ENCODE peak calls at places on chromosomes 16 and 17, in five cellular contexts. A, N, G, Q and R are unnamed samples.

GRCh38 chr17:80043963-80044362 is 7.5 kb downstream of the CCDC40 start:
- DNase-seq in A (no peak), N (no peak), G (no peak), Q (no peak), R (no peak)

GRCh38 chr16:56747486-56748045 is 17.6 kb downstream of the NUP93 start:
- DNase-seq in A (no peak), N (no peak), G (no peak), Q (no peak), R (no peak)

GRCh38 chr16:76653390-76654026 is 376.3 kb downstream of the CNTNAP4 start:
- DNase-seq in A (no peak), N (no peak), G (no peak), Q (peak; percentile 38), R (no peak)

GRCh38 chr17:39543669-39544068 is 64.1 kb downstream of the NEUROD2 start:
- DNase-seq in A (no peak), N (no peak), G (no peak), Q (peak; percentile 62), R (no peak)

GRCh38 chr16:11034005-11034404 is 89.6 kb downstream of the CLEC16A start:
- DNase-seq in A (peak; percentile 38), N (no peak), G (peak; percentile 60), Q (no peak), R (no peak)

GRCh38 chr16:81524382-81524781 is 79.8 kb downstream of the CMIP start:
- DNase-seq in A (no peak), N (no peak), G (no peak), Q (no peak), R (peak; percentile 55)

GRCh38 chr16:85231959-85232358 is 119.7 kb upstream of the CIBAR2 start:
- DNase-seq in A (peak; percentile 50), N (no peak), G (no peak), Q (no peak), R (no peak)

GRCh38 chr17:46013127-46013501 is 14.1 kb downstream of the STH start:
- DNase-seq in A (no peak), N (no peak), G (no peak), Q (no peak), R (no peak)

GRCh38 chr17:72121164-72122001 is 563 bp downstream of the SOX9 start:
- DNase-seq in A (peak; percentile 44), N (no peak), G (no peak), Q (peak; percentile 38), R (no peak)

GRCh38 chr17:5019475-5019956 is 15.7 kb downstream of the SLC52A1 start:
- DNase-seq in A (no peak), N (no peak), G (no peak), Q (no peak), R (no peak)

GRCh38 chr16:65497571-65497970 is 375.7 kb upstream of the CDH11 start:
- DNase-seq in A (no peak), N (no peak), G (no peak), Q (no peak), R (no peak)

GRCh38 chr16:80120899-80121521 is 419.8 kb upstream of the DYNLRB2 start:
- DNase-seq in A (no peak), N (no peak), G (no peak), Q (no peak), R (no peak)

GRCh38 chr17:48639982-48640857 is 14.1 kb upstream of the HOXB9 start:
- DNase-seq in A (no peak), N (no peak), G (no peak), Q (no peak), R (no peak)

GRCh38 chr17:45976391-45976754 is 22.7 kb upstream of the STH start:
- DNase-seq in A (no peak), N (no peak), G (no peak), Q (no peak), R (no peak)

GRCh38 chr17:80029235-80029974 is 6.3 kb downstream of the TBC1D16 start:
- DNase-seq in A (peak; percentile 82), N (no peak), G (peak; percentile 95), Q (no peak), R (no peak)

GRCh38 chr17:66365204-66365524 is 62.8 kb downstream of the PRKCA start:
- DNase-seq in A (no peak), N (no peak), G (no peak), Q (peak; percentile 61), R (no peak)

GRCh38 chr17:49918591-49918990 is 50.4 kb upstream of the DLX4 start:
- DNase-seq in A (no peak), N (no peak), G (no peak), Q (no peak), R (no peak)

GRCh38 chr17:44203731-44204452 is 4.2 kb upstream of the ATXN7L3 start:
- DNase-seq in A (no peak), N (no peak), G (peak; percentile 39), Q (no peak), R (no peak)

GRCh38 chr17:17188586-17188985 is 17.5 kb downstream of the PLD6 start:
- DNase-seq in A (no peak), N (no peak), G (no peak), Q (no peak), R (no peak)

GRCh38 chr17:19646788-19647696 is 1.5 kb upstream of the ALDH3A2 start:
- DNase-seq in A (no peak), N (no peak), G (no peak), Q (peak; percentile 60), R (no peak)

GRCh38 chr17:42779942-42780815 is at the start of gene WNK4:
- DNase-seq in A (no peak), N (no peak), G (no peak), Q (peak; percentile 56), R (no peak)

GRCh38 chr16:398551-399277 is 1.7 kb downstream of the NME4 start:
- DNase-seq in A (no peak), N (no peak), G (no peak), Q (no peak), R (no peak)

GRCh38 chr17:17443173-17443572 is 33.6 kb upstream of the MED9 start:
- DNase-seq in A (no peak), N (no peak), G (no peak), Q (no peak), R (no peak)

GRCh38 chr16:89764711-89765201 is 43.4 kb downstream of the ZNF276 start:
- DNase-seq in A (peak; percentile 26), N (no peak), G (peak; percentile 55), Q (peak; percentile 96), R (no peak)

GRCh38 chr17:36657763-36658490 is 56.5 kb downstream of the MRM1 start:
- DNase-seq in A (no peak), N (no peak), G (peak; percentile 24), Q (no peak), R (no peak)

GRCh38 chr16:20023190-20023589 is 50.5 kb downstream of the GPR139 start:
- DNase-seq in A (no peak), N (no peak), G (no peak), Q (no peak), R (no peak)

GRCh38 chr16:56273615-56274014 is 82.3 kb downstream of the GNAO1 start:
- DNase-seq in A (no peak), N (no peak), G (no peak), Q (no peak), R (no peak)

GRCh38 chr17:1865252-1866037 is 35.6 kb downstream of the RPA1 start:
- DNase-seq in A (peak; percentile 36), N (peak; percentile 13), G (no peak), Q (peak; percentile 71), R (peak; percentile 28)

GRCh38 chr17:77493238-77493812 is 352.6 kb downstream of the SEC14L1 start:
- DNase-seq in A (no peak), N (no peak), G (peak; percentile 52), Q (no peak), R (no peak)

GRCh38 chr17:78944026-78944425 is 18.8 kb upstream of the TIMP2 start:
- DNase-seq in A (no peak), N (no peak), G (no peak), Q (no peak), R (no peak)

GRCh38 chr16:27428035-27428785 is 26.2 kb downstream of the IL21R start:
- DNase-seq in A (peak; percentile 1), N (no peak), G (no peak), Q (no peak), R (no peak)

GRCh38 chr16:3171855-3172593 is 16.0 kb upstream of the OR1F1 start:
- DNase-seq in A (no peak), N (no peak), G (no peak), Q (no peak), R (no peak)

GRCh38 chr17:77498056-77498785 is 357.5 kb downstream of the SEC14L1 start:
- DNase-seq in A (no peak), N (no peak), G (no peak), Q (no peak), R (no peak)

GRCh38 chr17:40024901-40025300 is 9.7 kb downstream of the CSF3 start:
- DNase-seq in A (no peak), N (no peak), G (no peak), Q (no peak), R (no peak)

GRCh38 chr16:50856991-50857390 is 115.1 kb downstream of the CYLD start:
- DNase-seq in A (no peak), N (no peak), G (no peak), Q (no peak), R (no peak)

GRCh38 chr17:68255731-68256538 is 8.1 kb downstream of the AMZ2 start:
- DNase-seq in A (no peak), N (no peak), G (no peak), Q (peak; percentile 22), R (no peak)

DNA sequence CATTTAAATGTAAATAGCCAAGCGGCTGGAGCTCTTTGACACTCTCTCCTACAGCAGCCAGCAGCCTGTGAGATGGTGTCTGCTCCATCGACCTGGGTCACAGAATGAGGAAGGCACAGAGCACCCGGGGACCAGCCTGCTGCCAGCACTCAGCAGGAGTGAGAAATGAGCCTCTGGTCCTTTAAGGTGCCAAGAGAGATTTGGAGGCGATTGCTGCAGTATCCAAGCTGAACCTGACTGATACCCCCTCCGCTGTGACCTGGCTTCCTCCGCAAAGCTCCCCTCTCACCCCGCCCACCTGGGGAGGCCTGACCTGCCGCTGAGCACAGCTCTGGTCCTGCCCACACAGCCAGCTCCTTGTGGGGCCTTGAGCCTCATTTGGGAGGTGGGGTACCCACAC is 7.7 kb downstream of the ATP2A3 start:
- DNase-seq in A (no peak), N (no peak), G (no peak), Q (no peak), R (no peak)
- H3K4me1 ChIP-seq in A (peaks cover 21% of the 10 kb centered on the region), N (peaks cover 8% of the 10 kb centered on the region), G (no peaks in the 10 kb centered on the region), Q (peaks cover 2% of the 10 kb centered on the region), R (peaks cover 24% of the 10 kb centered on the region)

GRCh38 chr17:32732296-32732642 is 144.7 kb downstream of the MYO1D start:
- DNase-seq in A (no peak), N (no peak), G (no peak), Q (no peak), R (no peak)
- H3K4me3 ChIP-seq in A (no peak overlapping the region), N (no peak overlapping the region), G (no peak overlapping the region), Q (no peak overlapping the region), R (no peak overlapping the region)

GRCh38 chr17:69502488-69502887 is 88.0 kb downstream of the MAP2K6 start:
- DNase-seq in A (no peak), N (no peak), G (no peak), Q (no peak), R (no peak)
- H3K27ac ChIP-seq in A (no peak overlapping the region), N (no peak overlapping the region), G (peak overlapping the region; percentile 10), Q (peak overlapping the region; percentile 25), R (no peak overlapping the region)

DNA sequence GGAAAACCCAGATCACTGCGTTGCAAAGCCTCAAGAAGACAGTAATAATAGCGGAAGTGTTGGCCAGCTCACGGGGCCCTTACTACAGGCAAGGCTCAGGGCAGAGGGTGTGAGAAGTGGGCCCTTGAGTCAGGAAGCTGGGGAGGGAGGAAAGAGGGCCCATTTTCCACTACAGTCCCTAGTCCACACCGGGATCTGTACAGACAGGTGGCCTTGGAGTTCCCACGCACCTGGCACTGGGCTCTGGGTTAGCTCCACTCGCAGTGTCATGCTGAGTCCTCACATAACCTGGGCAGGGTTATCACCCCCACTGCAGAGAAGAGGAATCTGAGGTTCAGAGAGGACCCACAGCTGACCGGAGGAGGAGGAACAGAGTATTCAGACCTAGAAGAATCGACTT is 16.8 kb upstream of the MTSS2 start:
- DNase-seq in A (no peak), N (no peak), G (no peak), Q (no peak), R (no peak)
- H3K4me1 ChIP-seq in A (peaks cover 49% of the 10 kb centered on the region), N (peaks cover 9% of the 10 kb centered on the region), G (peaks cover 100% of the 10 kb centered on the region), Q (peaks cover 2% of the 10 kb centered on the region), R (no peaks in the 10 kb centered on the region)